ENCODE peak calls at places on chromosomes 5 and 9, in four cellular contexts. K is A549, H is GM12878, V is SK-N-SH. P is an unnamed sample.

GRCh38 chr5:174751154-174751990 is 27.0 kb downstream of the MSX2 start:
- DNase-seq in H (no peak), K (no peak), V (peak), P (no peak)

GRCh38 chr5:176731506-176732192 is 78.7 kb upstream of the UNC5A start:
- DNase-seq in H (no peak), K (no peak), V (no peak), P (no peak)

GRCh38 chr5:157934600-157934999 is 75.7 kb upstream of the CLINT1 start:
- DNase-seq in K (no peak), H (no peak), V (no peak), P (no peak)

GRCh38 chr5:88602584-88602983 is 280.4 kb downstream of the MEF2C start:
- DNase-seq in K (no peak), H (no peak), V (no peak), P (peak)

GRCh38 chr5:159316519-159317383 is 13.5 kb downstream of the IL12B start:
- DNase-seq in H (no peak), V (peak), K (peak), P (peak)

GRCh38 chr5:10421841-10422691 is 19.6 kb upstream of the ROPN1L start:
- DNase-seq in K (no peak), V (no peak), H (no peak), P (no peak)

GRCh38 chr9:88791105-88791805 is 200.0 kb upstream of the S1PR3 start:
- DNase-seq in K (no peak), V (no peak), H (no peak), P (no peak)

GRCh38 chr5:97408331-97408730 is 225.3 kb upstream of the RIOK2 start:
- DNase-seq in H (no peak), V (no peak), K (no peak), P (no peak)

GRCh38 chr5:134437340-134438267 is 25.9 kb upstream of the CDKN2AIPNL start:
- DNase-seq in V (no peak), H (no peak), K (no peak), P (no peak)

GRCh38 chr5:167049043-167049663 is 1242.3 kb upstream of the WWC1 start:
- DNase-seq in V (peak), K (peak), H (no peak), P (peak)

GRCh38 chr9:106797299-106797698 is 65.7 kb upstream of the ZNF462 start:
- DNase-seq in V (no peak), K (no peak), H (no peak), P (no peak)

GRCh38 chr5:95861221-95861857 is 38.8 kb upstream of the GLRX start:
- DNase-seq in K (peak), V (no peak), H (no peak), P (peak)

GRCh38 chr5:2013301-2014057 is 130.8 kb upstream of the IRX4 start:
- DNase-seq in H (no peak), V (no peak), K (no peak), P (no peak)

GRCh38 chr9:81522721-81523551 is 166.4 kb downstream of the TLE1 start:
- DNase-seq in H (no peak), K (peak), V (peak), P (peak)

GRCh38 chr5:18281947-18282557 is 647.8 kb downstream of the TAF11L14 start:
- DNase-seq in H (no peak), K (peak), V (peak), P (peak)

GRCh38 chr9:8872802-8873201 is 1073.2 kb upstream of the DMAC1 start:
- DNase-seq in V (no peak), H (no peak), K (no peak), P (no peak)

GRCh38 chr5:38922199-38922598 is 76.4 kb downstream of the OSMR start:
- DNase-seq in H (no peak), V (peak), K (peak), P (peak)

GRCh38 chr9:99300103-99300439 is 78.0 kb downstream of the SEC61B start:
- DNase-seq in V (no peak), H (no peak), K (no peak), P (no peak)

GRCh38 chr5:158462349-158463114 is 603.6 kb upstream of the CLINT1 start:
- DNase-seq in H (no peak), V (no peak), K (no peak), P (no peak)

GRCh38 chr5:10524376-10525123 is 39.3 kb upstream of the ANKRD33B start:
- DNase-seq in V (peak), H (no peak), K (no peak), P (no peak)

GRCh38 chr5:81787843-81788242 is 36.9 kb upstream of the SSBP2 start:
- DNase-seq in V (no peak), H (no peak), K (no peak), P (no peak)

GRCh38 chr9:136326061-136326776 is 1.1 kb upstream of the GPSM1 start:
- DNase-seq in K (no peak), V (peak), H (no peak), P (no peak)

GRCh38 chr9:81465468-81466002 is 223.8 kb downstream of the TLE1 start:
- DNase-seq in K (no peak), V (no peak), H (no peak), P (no peak)

GRCh38 chr9:123640792-123641222 is 284.8 kb downstream of the CRB2 start:
- DNase-seq in H (peak), K (no peak), V (no peak), P (no peak)

GRCh38 chr9:2701070-2701469 is 16.2 kb upstream of the KCNV2 start:
- DNase-seq in V (no peak), H (no peak), K (no peak), P (no peak)

GRCh38 chr9:5553211-5553610 is 42.9 kb downstream of the PDCD1LG2 start:
- DNase-seq in V (no peak), K (no peak), H (no peak), P (no peak)

GRCh38 chr9:85246566-85246965 is 495.2 kb downstream of the AGTPBP1 start:
- DNase-seq in V (peak), H (no peak), K (no peak), P (no peak)

GRCh38 chr9:117715411-117715989 is 11.3 kb downstream of the TLR4 start:
- DNase-seq in V (no peak), H (no peak), K (no peak), P (no peak)

GRCh38 chr5:31966931-31967330 is 207.2 kb downstream of the GOLPH3 start:
- DNase-seq in K (no peak), V (no peak), H (no peak), P (no peak)

GRCh38 chr5:147893820-147894219 is 12.5 kb downstream of the C5orf46 start:
- DNase-seq in V (no peak), H (no peak), K (no peak), P (no peak)

GRCh38 chr9:70987986-70988385 is 133.4 kb downstream of the TRPM3 start:
- DNase-seq in H (no peak), V (no peak), K (no peak), P (no peak)
- TF ChIP-seq PBX3 in H (no peak), V (no peak), K (no peak), P (no peak)

DNA sequence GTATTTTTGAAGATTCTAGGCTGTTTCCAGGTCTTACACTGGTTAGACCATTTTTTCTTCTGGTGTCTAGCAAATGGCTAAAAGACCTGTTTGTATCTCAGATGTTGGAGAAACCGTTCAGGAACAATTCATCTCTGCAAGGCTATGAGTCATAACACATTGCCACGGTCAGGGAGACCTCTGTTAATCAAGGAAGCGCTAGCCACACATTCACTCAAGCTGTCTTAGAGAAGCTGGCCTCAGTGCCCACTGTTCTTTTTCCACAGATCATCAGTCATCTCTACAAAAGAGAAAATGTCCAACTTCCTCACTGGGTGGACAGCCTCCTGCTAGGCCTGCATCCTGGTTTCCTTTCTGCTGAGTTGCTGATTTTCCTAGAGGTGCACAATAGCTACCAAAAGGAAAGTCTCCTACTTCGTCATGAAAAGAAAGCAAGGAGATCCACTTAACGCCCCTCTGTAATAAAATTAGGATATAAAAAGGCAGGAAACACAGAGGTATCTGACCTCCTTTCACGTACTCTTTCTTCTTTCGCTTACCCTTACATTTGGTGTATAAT is 360.4 kb downstream of the BNC2 start:
- DNase-seq in K (no peak), V (no peak), H (no peak), P (no peak)
- TF ChIP-seq PBX3 in K (no peak), V (peak), H (no peak), P (no peak)

DNA sequence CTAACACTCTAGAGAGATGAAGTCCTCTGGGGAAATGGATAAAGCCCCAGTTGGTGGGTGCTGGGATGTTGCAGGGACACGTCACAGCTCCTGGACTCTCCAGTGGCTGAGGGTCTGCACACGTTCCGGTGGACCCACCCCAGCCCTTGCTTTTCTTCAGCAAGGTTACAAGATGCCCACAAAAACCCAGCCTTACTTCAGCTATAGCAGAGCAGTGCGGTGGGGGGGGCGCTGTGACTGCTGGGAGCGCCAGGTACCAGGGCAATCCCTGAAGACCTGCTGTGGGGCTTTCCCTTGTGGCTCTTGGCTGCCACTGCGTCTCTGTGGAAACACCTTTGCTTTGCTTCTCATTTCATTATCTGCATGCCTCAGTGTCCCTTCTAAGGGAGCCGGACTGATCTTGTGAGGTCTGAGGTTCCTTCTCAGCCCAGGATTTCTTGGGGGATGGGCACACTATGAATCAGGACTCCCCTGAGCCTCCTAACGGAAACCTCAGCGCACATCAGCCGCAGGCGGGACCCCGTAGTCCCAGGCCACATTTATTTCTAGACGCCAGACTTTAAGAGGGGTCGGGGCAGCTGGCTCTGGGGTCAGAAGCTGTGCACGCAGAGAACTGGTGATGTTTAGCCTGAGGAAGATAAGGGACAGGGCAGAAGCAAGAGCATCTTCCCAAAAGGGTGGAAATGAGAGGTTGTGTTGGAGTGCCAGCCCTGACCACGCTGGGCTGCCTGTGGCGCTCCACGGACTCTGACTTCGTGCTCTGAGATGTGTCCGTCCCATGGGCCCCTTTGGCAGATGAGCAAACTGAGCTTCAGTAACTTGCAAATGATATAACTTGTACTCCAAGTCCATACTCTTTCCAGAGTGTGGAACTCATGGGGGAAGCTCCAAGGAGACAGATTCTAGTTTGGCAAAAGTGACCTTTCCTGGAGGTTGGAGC is 106.8 kb downstream of the WNK2 start:
- DNase-seq in V (no peak), K (no peak), H (no peak), P (no peak)
- TF ChIP-seq PBX3 in V (no peak), K (no peak), H (no peak), P (no peak)

GRCh38 chr9:91146391-91147019 is 215.2 kb downstream of the AUH start:
- DNase-seq in V (no peak), K (no peak), H (no peak), P (no peak)

GRCh38 chr9:91145496-91145895 is 216.2 kb downstream of the AUH start:
- DNase-seq in H (no peak), V (no peak), K (no peak), P (no peak)

GRCh38 chr9:91143642-91144041 is 218.1 kb downstream of the AUH start:
- DNase-seq in K (no peak), H (no peak), V (no peak), P (no peak)

GRCh38 chr9:91143162-91143561 is 218.6 kb downstream of the AUH start:
- DNase-seq in V (no peak), H (no peak), K (no peak), P (no peak)

GRCh38 chr9:91144782-91145181 is 216.9 kb downstream of the AUH start:
- DNase-seq in V (no peak), H (no peak), K (no peak), P (no peak)
- TF ChIP-seq PBX3 in V (no peak), H (no peak), K (no peak), P (no peak)

DNA sequence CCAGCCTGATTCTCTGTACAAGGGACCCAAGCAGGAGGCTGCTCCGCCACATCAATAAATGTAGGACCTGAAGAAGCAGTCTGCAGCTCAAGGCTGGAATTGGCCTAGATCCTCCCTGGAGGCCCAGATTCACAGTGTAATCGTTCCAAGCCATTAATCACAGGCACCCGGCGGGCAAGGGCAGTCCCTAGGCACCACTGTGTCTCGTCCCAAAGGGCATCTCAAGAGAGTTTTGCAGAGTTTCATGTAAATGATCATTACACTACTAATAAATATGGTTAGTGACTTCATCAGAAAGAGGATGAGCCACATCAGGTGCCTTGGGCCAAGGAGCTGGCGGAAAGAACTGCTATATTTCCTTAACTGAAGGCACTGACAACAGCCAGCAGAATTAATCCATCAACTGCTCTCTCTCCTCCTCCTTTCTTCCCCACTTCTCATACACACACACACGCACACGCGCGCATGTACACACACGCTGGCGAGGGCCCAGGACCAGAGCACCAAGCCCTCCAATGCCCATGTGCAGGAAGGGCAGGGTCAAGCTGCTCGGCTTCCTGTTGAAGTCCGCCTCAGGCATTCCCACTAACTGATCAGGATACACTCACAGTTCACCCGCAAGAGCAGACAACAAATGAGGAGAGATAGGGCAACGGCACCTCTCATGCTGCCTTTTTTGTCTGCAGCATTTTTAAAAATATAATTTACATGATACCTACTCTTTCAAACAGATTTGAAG is 33.8 kb downstream of the GNAQ start:
- DNase-seq in H (no peak), V (peak), K (no peak), P (no peak)
- TF ChIP-seq PBX3 in H (no peak), V (no peak), K (no peak), P (no peak)

GRCh38 chr5:179732918-179733763 is 519 bp downstream of the MAML1 start:
- DNase-seq in H (no peak), V (peak), K (peak), P (no peak)
- TF ChIP-seq PBX3 in H (no peak), V (no peak), K (no peak), P (no peak)

GRCh38 chr5:51806677-51807076 is 423.4 kb downstream of the ISL1 start:
- DNase-seq in K (no peak), H (no peak), V (no peak), P (no peak)

GRCh38 chr5:51816427-51816826 is 433.2 kb downstream of the ISL1 start:
- DNase-seq in K (no peak), V (no peak), H (no peak), P (no peak)

GRCh38 chr5:51810592-51810991 is 427.3 kb downstream of the ISL1 start:
- DNase-seq in H (no peak), V (no peak), K (no peak), P (no peak)

GRCh38 chr5:51811883-51812282 is 428.6 kb downstream of the ISL1 start:
- DNase-seq in H (no peak), V (peak), K (no peak), P (no peak)
- TF ChIP-seq PBX3 in H (no peak), V (no peak), K (no peak), P (no peak)

GRCh38 chr9:15837079-15837679 is 284.3 kb downstream of the CCDC171 start:
- DNase-seq in K (peak), V (peak), H (peak), P (peak)
- TF ChIP-seq PBX3 in K (no peak), V (no peak), H (no peak), P (no peak)